ENCODE peak calls at places on chromosomes 6 and 20, in four cellular contexts. R is MM.1S, Q is A549, H is transverse colon. E is an unnamed sample.

GRCh38 chr6:15420959-15421438 is 175.1 kb downstream of the JARID2 start:
- DNase-seq in R (no peak), Q (no peak), H (no peak), E (no peak)

GRCh38 chr6:31246051-31246495 is 25.8 kb downstream of the HLA-C start:
- DNase-seq in R (no peak), Q (no peak), H (no peak), E (peak)

GRCh38 chr20:5658897-5659296 is 91.3 kb upstream of the SHLD1 start:
- DNase-seq in R (no peak), Q (peak), H (peak), E (peak)

GRCh38 chr6:146598785-146599405 is at the start of gene ADGB:
- DNase-seq in R (peak), Q (peak), H (peak), E (no peak)

GRCh38 chr6:157424491-157425020 is 43.6 kb downstream of the ZDHHC14 start:
- DNase-seq in R (no peak), Q (no peak), H (no peak), E (peak)

GRCh38 chr20:51189814-51190782 is 167.2 kb upstream of the KCNG1 start:
- DNase-seq in R (peak), Q (no peak), H (no peak), E (no peak)

GRCh38 chr6:52507557-52508260 is 69.2 kb downstream of the TRAM2 start:
- DNase-seq in R (no peak), Q (no peak), H (no peak), E (no peak)

GRCh38 chr20:57713951-57714350 is 4.1 kb upstream of the PMEPA1 start:
- DNase-seq in R (no peak), Q (no peak), H (no peak), E (no peak)

GRCh38 chr6:40960784-40961430 is 78.1 kb downstream of the UNC5CL start:
- DNase-seq in R (no peak), Q (no peak), H (no peak), E (no peak)

GRCh38 chr6:13194852-13195251 is 133.5 kb downstream of the TBC1D7 start:
- DNase-seq in R (peak), Q (peak), H (peak), E (peak)

GRCh38 chr20:51700809-51701285 is 67.3 kb downstream of the ATP9A start:
- DNase-seq in R (peak), Q (peak), H (peak), E (peak)

GRCh38 chr20:11671015-11671511 is 246.6 kb upstream of the BTBD3 start:
- DNase-seq in R (no peak), Q (no peak), H (no peak), E (no peak)

GRCh38 chr6:68651018-68651985 is 16.2 kb downstream of the ADGRB3 start:
- DNase-seq in R (no peak), Q (no peak), H (no peak), E (no peak)

GRCh38 chr6:1337791-1338190 is 25.9 kb downstream of the FOXQ1 start:
- DNase-seq in R (no peak), Q (no peak), H (no peak), E (no peak)

GRCh38 chr20:37404461-37404881 is 58.5 kb downstream of the SRC start:
- DNase-seq in R (no peak), Q (no peak), H (no peak), E (no peak)

GRCh38 chr6:159174263-159174974 is 5.2 kb downstream of the FNDC1 start:
- DNase-seq in R (peak), Q (peak), H (peak), E (no peak)
- TF ChIP-seq CTCF in R (peak), Q (peak), H (peak), E (peak)

GRCh38 chr20:45345104-45345936 is 2.9 kb downstream of the SDC4 start:
- DNase-seq in R (no peak), Q (no peak), H (peak), E (no peak)

GRCh38 chr20:45343445-45343866 is 4.8 kb downstream of the SDC4 start:
- DNase-seq in R (no peak), Q (no peak), H (peak), E (no peak)

GRCh38 chr20:45341939-45342862 is 6.0 kb downstream of the SDC4 start:
- DNase-seq in R (no peak), Q (no peak), H (peak), E (no peak)

GRCh38 chr20:45342863-45343444 is 5.3 kb downstream of the SDC4 start:
- DNase-seq in R (no peak), Q (no peak), H (no peak), E (no peak)

DNA sequence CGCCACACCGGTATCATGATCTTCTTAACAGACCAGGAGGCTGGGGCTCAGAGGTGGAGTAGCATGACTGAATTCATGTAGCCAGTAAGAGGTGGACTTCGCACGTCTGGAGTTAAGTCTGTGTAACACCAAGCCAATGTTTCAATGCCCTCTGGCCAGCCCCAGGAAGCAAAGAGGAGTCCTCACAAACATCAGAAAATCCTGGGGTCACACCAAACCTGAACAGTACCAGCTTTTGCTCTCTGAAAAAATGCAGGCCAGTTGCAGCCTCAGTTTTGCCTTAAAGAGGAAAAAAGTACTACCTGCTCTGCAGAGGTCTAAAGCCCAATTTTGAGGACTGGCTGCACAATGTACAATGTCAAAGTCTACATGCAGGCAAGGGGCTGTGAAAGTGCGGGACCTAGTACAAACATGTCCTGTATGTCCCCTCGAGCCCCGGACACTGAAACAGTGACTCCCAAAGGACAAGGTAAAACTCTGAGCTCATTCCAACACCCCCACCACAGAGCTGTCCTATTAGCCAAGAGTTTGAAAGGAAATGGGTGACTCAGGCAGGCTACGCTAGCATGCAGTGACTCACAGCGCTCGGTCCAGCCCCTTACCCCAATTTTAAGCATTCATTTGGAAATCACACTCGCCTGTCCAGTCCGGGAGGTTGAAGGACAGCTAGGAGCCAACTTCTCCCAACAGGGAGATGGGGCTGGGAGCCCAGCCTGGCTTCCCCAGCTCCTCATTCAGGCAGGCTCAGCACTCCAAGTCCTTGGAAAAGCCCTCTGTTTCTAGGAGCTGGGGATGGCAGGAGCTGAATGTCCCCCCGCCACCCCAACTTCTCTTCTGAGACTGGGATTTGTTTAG is 4.1 kb downstream of the SDC4 start:
- DNase-seq in R (no peak), Q (no peak), H (peak), E (no peak)
- H3K4me3 ChIP-seq in R (no peak), Q (peak), H (peak), E (peak)

GRCh38 chr6:55276745-55277627 is 50.3 kb upstream of the GFRAL start:
- DNase-seq in R (peak), Q (peak), H (no peak), E (peak)
- TF ChIP-seq CTCF in R (peak), Q (peak), H (peak), E (peak)

GRCh38 chr6:92784235-92784634 is 635.1 kb downstream of the EPHA7 start:
- DNase-seq in R (no peak), Q (no peak), H (no peak), E (no peak)

GRCh38 chr6:92777146-92777740 is 642.1 kb downstream of the EPHA7 start:
- DNase-seq in R (peak), Q (no peak), H (no peak), E (no peak)

GRCh38 chr6:92779758-92780157 is 639.6 kb downstream of the EPHA7 start:
- DNase-seq in R (no peak), Q (no peak), H (no peak), E (peak)
- H3K4me3 ChIP-seq in R (no peak), Q (no peak), H (no peak), E (no peak)

GRCh38 chr20:49578436-49578835 is 10.5 kb upstream of the PTGIS start:
- DNase-seq in R (no peak), Q (no peak), H (no peak), E (no peak)
- TF ChIP-seq CTCF in R (no peak), Q (no peak), H (no peak), E (no peak)

GRCh38 chr6:117907600-117908245 is 659 bp downstream of the SLC35F1 start:
- DNase-seq in R (peak), Q (no peak), H (no peak), E (no peak)
- H3K4me3 ChIP-seq in R (peak), Q (peak), H (peak), E (peak)

DNA sequence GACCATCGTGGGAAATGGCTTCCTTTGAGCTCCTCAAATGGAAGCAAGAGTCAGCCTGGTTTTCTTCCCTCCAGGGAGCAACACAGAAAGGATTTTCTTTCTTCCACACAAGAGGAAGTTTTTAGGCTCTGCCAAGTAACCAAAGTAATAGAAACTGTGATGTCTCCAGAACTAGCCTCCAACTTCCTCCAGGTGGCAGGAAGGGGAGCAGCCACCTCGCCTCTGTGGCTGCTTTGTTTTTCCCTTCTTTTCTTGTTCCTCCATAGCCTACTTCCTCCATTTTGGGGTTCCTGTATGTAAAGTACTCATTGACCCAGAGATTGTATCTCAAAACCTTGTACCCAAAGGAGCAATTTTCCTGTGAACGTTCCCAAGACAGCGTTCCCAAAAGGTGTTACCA is 32.7 kb upstream of the CCR6 start:
- DNase-seq in R (no peak), Q (no peak), H (no peak), E (no peak)
- TF ChIP-seq CTCF in R (no peak), Q (no peak), H (no peak), E (no peak)

DNA sequence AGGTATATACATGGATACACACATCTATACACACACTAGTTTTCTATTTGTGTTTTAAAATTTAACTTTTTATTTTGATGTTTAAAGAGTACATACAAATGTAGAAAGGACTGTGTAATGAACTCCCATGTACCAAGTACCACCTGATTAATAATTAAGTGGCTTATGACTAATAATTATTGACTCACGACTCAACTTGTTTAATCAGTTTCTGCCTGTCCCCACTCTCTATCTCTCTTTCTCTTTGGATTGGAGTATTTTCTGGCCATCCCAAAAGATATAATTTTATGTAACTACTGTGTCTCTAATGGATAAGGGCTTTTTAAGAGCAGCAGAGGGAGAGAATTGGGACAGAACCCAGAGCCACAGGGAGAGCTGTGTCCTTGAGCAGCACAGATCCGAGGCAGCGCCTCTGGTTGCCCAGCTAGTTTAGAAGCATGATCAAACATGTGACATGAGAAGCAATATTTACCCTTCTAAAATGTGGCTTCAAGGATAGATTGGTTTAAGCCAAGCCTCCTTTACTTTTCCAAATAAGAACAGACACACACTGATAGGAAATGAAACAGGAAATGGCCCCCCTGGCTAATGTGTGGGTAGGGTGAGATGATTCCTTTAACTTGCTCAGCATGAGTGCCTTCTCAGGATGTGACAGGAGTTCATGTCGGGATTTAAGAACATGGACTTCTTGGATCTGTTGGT is 81.0 kb downstream of the ERMARD start:
- DNase-seq in R (no peak), Q (no peak), H (no peak), E (no peak)
- H3K4me3 ChIP-seq in R (no peak), Q (no peak), H (no peak), E (peak)

DNA sequence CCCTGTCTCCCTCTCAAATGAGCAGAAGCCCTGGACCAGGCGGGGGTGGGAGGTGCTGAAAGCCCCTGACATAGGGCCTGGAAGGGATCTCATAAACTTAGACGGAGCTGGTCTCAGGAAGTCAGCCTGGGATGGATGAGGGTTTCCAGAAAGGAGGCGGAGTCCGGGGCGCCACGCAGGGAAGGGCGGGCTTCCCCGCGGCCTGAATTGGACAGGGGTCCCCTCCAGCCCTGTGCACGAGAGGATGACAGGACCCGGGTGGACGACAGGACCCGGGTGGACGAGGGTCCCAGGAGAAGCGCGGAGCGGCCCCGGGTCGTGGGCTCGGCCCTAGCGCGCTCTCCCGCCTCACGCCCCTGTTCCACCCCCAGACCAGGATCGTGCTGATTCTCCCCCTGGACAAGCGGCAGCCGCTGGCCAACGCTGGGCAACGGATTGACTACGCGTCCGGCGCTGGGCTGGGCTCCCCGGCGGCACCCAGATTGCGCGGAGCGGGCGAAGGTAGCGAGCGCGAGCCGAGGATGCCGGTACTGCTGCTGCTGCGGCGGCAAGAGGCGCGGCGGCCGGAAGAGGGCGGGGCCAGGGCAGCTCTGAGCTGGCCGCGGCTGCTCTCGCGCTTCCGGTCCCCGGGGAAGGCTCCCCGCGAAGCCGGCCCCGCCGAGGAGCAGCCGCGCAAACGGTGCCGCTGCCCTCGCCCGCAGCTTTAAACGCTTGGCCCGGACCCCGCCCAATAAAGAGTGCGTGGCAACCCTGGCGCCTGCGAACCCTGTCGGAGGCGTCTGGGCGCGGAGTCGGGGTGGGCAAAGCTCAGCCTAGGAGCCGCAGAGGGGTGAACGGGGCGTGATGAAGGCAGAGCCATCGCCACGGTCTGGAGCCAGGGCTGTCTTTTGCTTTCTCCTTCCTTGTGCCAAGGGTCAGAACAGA is 1.3 kb downstream of the C20orf144 start:
- DNase-seq in R (peak), Q (peak), H (peak), E (no peak)
- TF ChIP-seq CTCF in R (no peak), Q (no peak), H (no peak), E (no peak)

DNA sequence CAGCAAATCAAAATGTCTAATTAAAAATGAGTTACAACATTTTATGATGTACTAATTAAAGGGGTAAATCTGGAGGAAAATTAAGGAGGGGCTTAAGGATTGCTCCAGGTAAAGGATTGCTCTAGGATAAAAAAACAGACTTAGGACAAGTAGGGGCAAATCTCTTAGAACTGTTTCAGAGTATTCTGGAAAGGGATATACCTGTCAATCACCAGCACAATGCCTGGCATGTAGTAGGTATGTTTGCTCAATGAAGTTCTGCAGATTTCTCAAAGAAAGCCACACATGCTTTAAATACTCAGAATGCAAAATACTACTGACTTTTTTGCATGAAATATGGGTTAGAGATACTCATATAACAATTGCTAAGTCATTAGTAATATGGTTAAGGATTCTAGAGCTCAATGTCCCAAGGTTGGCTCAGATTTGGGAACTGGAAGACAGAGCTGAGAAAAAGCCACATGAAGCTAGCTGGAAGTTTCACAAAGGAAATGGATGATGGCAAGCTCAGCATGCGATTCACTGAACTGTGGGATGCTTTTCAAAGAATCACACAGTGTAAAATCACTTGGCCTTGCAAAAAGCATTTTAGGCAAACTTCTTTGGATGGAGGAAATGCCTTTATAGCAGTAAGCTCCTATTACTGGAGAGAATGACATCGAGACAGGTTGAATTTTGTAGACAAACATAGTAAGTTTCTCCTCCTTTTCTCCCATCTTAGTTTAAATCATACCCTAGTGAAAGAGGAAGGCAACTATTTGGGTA is 72.8 kb downstream of the MAP3K5 start:
- DNase-seq in R (peak), Q (no peak), H (no peak), E (no peak)
- H3K4me3 ChIP-seq in R (peak), Q (no peak), H (no peak), E (no peak)

E was measured in epithelial cell of proximal tubule.